ENCODE peak calls at places on chromosomes 12 and 14, in nine cellular contexts. I is NCI-H1105; C is activated naive CD8-positive, alpha-beta T cell treated with anti-CD3 and anti-CD28 coated beads, Interleukin-2, amount 50 U/mL, for 24 hours; A is stimulated activated CD4-positive, alpha-beta T cell treated with anti-CD3 and anti-CD28 coated beads, Interleukin-1b, Interleukin-23, amount 100 ng/mL, for 48 hours; N is CD8-positive, alpha-beta memory T cell; P is endothelial cell of umbilical vein; U is Caki2; L is neural progenitor cell; V is stimulated activated CD8-positive, alpha-beta memory T cell treated with anti-CD3 and anti-CD28 coated beads, Interleukin-4, amount 100 ng/mL, for 24 hours. W is an unnamed sample.
A peak's percentile ranks its signal among the peaks of the same experiment; 100 is the strongest.

GRCh38 chr14:65791551-65791981 is 379.0 kb downstream of the FUT8 start:
- DNase-seq in N (peak; percentile 66), A (no peak), C (no peak), U (peak; percentile 68), V (no peak), P (peak; percentile 34), I (no peak), L (no peak), W (peak; percentile 52)

GRCh38 chr12:107551434-107551833 is 134.2 kb upstream of the PWP1 start:
- DNase-seq in C (no peak), N (no peak), V (no peak), A (no peak), L (no peak), U (no peak), I (no peak), P (no peak), W (no peak)

GRCh38 chr14:26377150-26377549 is 220.7 kb downstream of the NOVA1 start:
- DNase-seq in P (no peak), N (no peak), V (no peak), A (no peak), U (no peak), C (no peak), I (no peak), L (no peak), W (no peak)

GRCh38 chr12:52836042-52836466 is 1.9 kb upstream of the KRT79 start:
- DNase-seq in U (no peak), V (peak; percentile 72), C (peak; percentile 79), A (peak; percentile 76), P (peak; percentile 40), N (no peak), L (no peak), I (no peak), W (no peak)

GRCh38 chr12:9773216-9773877 is 12.6 kb upstream of the CD69 start:
- DNase-seq in I (no peak), N (peak; percentile 42), C (no peak), U (no peak), V (no peak), L (no peak), A (no peak), P (no peak), W (no peak)

GRCh38 chr12:110501378-110501721 is 561 bp downstream of the VPS29 start:
- DNase-seq in U (peak; percentile 57), C (no peak), L (peak; percentile 46), I (peak; percentile 61), N (no peak), P (peak; percentile 51), A (no peak), V (no peak), W (peak; percentile 51)

GRCh38 chr12:88868062-88868461 is 287.8 kb upstream of the KITLG start:
- DNase-seq in L (no peak), A (no peak), V (no peak), U (no peak), N (no peak), I (no peak), P (no peak), C (no peak), W (no peak)

GRCh38 chr12:113467154-113467513 is 4.5 kb downstream of the LHX5 start:
- DNase-seq in V (no peak), U (no peak), L (no peak), P (no peak), C (no peak), I (peak; percentile 26), A (no peak), N (no peak), W (no peak)

GRCh38 chr12:13390921-13391320 is 194.4 kb downstream of the EMP1 start:
- DNase-seq in I (no peak), U (no peak), L (no peak), N (no peak), P (no peak), C (no peak), A (no peak), V (no peak), W (no peak)

GRCh38 chr12:65845751-65846537 is 21.7 kb downstream of the HMGA2 start:
- DNase-seq in I (no peak), U (no peak), P (no peak), C (no peak), A (no peak), L (peak; percentile 72), N (no peak), V (no peak), W (no peak)

GRCh38 chr14:90839024-90839888 is 23.0 kb upstream of the TTC7B start:
- DNase-seq in C (no peak), U (no peak), V (no peak), I (no peak), A (no peak), L (no peak), N (no peak), P (peak; percentile 73), W (no peak)

GRCh38 chr14:91315844-91316267 is 71.4 kb upstream of the GPR68 start:
- DNase-seq in P (no peak), I (no peak), V (peak; percentile 75), A (peak; percentile 92), N (peak; percentile 93), L (no peak), C (peak; percentile 88), U (no peak), W (no peak)

GRCh38 chr12:32365473-32366064 is 33.8 kb upstream of the FGD4 start:
- DNase-seq in L (peak; percentile 76), N (peak; percentile 7), A (peak; percentile 19), P (peak; percentile 85), I (peak; percentile 46), U (peak; percentile 59), V (peak; percentile 11), C (peak; percentile 30), W (peak; percentile 80)

GRCh38 chr12:110896559-110896958 is 23.8 kb downstream of the MYL2 start:
- DNase-seq in P (no peak), C (no peak), A (no peak), N (no peak), L (no peak), I (no peak), V (no peak), U (no peak), W (no peak)

GRCh38 chr12:47367912-47368537 is 288.3 kb upstream of the AMIGO2 start:
- DNase-seq in P (no peak), L (no peak), I (no peak), V (no peak), A (no peak), U (no peak), N (no peak), C (no peak), W (no peak)

GRCh38 chr12:108568653-108569154 is 6.3 kb downstream of the ISCU start:
- DNase-seq in N (peak; percentile 77), I (no peak), L (no peak), P (no peak), C (peak; percentile 49), A (peak; percentile 77), V (peak; percentile 38), U (no peak), W (peak; percentile 36)

GRCh38 chr12:38384816-38385491 is 68.4 kb downstream of the ALG10B start:
- DNase-seq in L (peak; percentile 7), A (no peak), C (no peak), I (no peak), N (no peak), V (no peak), P (no peak), U (peak; percentile 86), W (peak; percentile 10)

GRCh38 chr12:89019439-89020120 is 332.7 kb downstream of the DUSP6 start:
- DNase-seq in I (peak; percentile 80), N (peak; percentile 60), P (peak; percentile 95), C (peak; percentile 69), A (peak; percentile 71), U (peak; percentile 73), L (peak; percentile 89), V (peak; percentile 47), W (peak; percentile 98)

GRCh38 chr12:34398366-34398705 is 376.0 kb downstream of the ALG10 start:
- DNase-seq in C (no peak), U (no peak), P (no peak), I (no peak), A (no peak), L (no peak), N (no peak), V (no peak), W (no peak)

GRCh38 chr12:72269491-72269890 is 2.7 kb upstream of the TRHDE start:
- DNase-seq in L (no peak), A (no peak), I (no peak), N (no peak), U (peak; percentile 61), P (no peak), V (no peak), C (no peak), W (no peak)

GRCh38 chr12:48779869-48780268 is 9.0 kb downstream of the ADCY6 start:
- DNase-seq in U (no peak), P (peak; percentile 82), A (no peak), N (no peak), L (no peak), V (no peak), C (no peak), I (no peak), W (peak; percentile 50)

GRCh38 chr14:58465425-58465824 is 37.9 kb downstream of the KIAA0586 start:
- DNase-seq in A (no peak), N (no peak), V (no peak), P (peak; percentile 10), C (no peak), L (no peak), I (no peak), U (peak; percentile 15), W (no peak)

GRCh38 chr14:49892301-49892635 is 614 bp upstream of the ARF6 start:
- DNase-seq in L (no peak), C (peak; percentile 44), P (peak; percentile 83), I (peak; percentile 31), V (peak; percentile 20), N (peak; percentile 56), A (peak; percentile 47), U (no peak), W (peak; percentile 85)

GRCh38 chr14:53325176-53325806 is 172.2 kb upstream of the DDHD1 start:
- DNase-seq in I (no peak), U (no peak), L (peak; percentile 38), A (no peak), C (no peak), V (no peak), N (no peak), P (no peak), W (peak; percentile 40)

GRCh38 chr14:77086017-77086727 is 11.9 kb upstream of the CIPC start:
- DNase-seq in I (no peak), L (peak; percentile 62), P (no peak), N (peak; percentile 14), V (no peak), U (no peak), A (no peak), C (no peak), W (no peak)

GRCh38 chr12:110421701-110422100 is 18.2 kb upstream of the ANAPC7 start:
- DNase-seq in L (no peak), A (no peak), P (no peak), N (no peak), C (no peak), U (no peak), I (no peak), V (no peak), W (no peak)

GRCh38 chr14:96592591-96593388 is 90.6 kb downstream of the PAPOLA start:
- DNase-seq in L (no peak), N (peak; percentile 53), A (peak; percentile 67), V (peak; percentile 58), P (peak; percentile 34), I (no peak), U (no peak), C (peak; percentile 67), W (peak; percentile 70)

GRCh38 chr12:4118017-4118510 is 155.5 kb upstream of the CCND2 start:
- DNase-seq in L (no peak), C (no peak), A (no peak), U (no peak), P (no peak), N (peak; percentile 28), I (no peak), V (no peak), W (no peak)

GRCh38 chr12:21614510-21614909 is 9.9 kb upstream of the GYS2 start:
- DNase-seq in U (no peak), N (no peak), L (no peak), I (no peak), P (no peak), A (no peak), C (no peak), V (no peak), W (no peak)

GRCh38 chr12:24088751-24089150 is 139.3 kb upstream of the SOX5 start:
- DNase-seq in C (no peak), N (no peak), P (peak; percentile 34), L (no peak), U (no peak), A (no peak), I (no peak), V (no peak), W (no peak)

GRCh38 chr12:83027021-83027723 is 340.5 kb downstream of the TMTC2 start:
- DNase-seq in A (no peak), L (no peak), P (no peak), I (no peak), N (no peak), V (no peak), C (no peak), U (no peak), W (no peak)

W was measured in A673.